ENCODE peak calls at places on chromosomes 2 and 18, in eight cellular contexts. One of them, this sample, is unnamed.

GRCh38 chr2:181183878-181184553 is 203.6 kb downstream of the UBE2E3 start:
- DNase-seq in A549: no peak
- DNase-seq in HepG2: no peak
- DNase-seq in IMR-90: no peak
- DNase-seq in breast epithelium: no peak
- DNase-seq in body of pancreas: no peak
- DNase-seq in right lobe of liver: no peak
- DNase-seq in transverse colon: no peak
- DNase-seq in this sample: no peak

GRCh38 chr18:63236990-63237389 is 82.6 kb downstream of the BCL2 start:
- DNase-seq in A549: no peak
- DNase-seq in HepG2: no peak
- DNase-seq in IMR-90: no peak
- DNase-seq in breast epithelium: no peak
- DNase-seq in body of pancreas: no peak
- DNase-seq in right lobe of liver: no peak
- DNase-seq in transverse colon: peak; percentile 35
- DNase-seq in this sample: peak; percentile 78

GRCh38 chr2:72146357-72147302 is 1.0 kb downstream of the CYP26B1 start:
- DNase-seq in A549: no peak
- DNase-seq in HepG2: no peak
- DNase-seq in IMR-90: no peak
- DNase-seq in breast epithelium: peak; percentile 49
- DNase-seq in body of pancreas: peak; percentile 1
- DNase-seq in right lobe of liver: no peak
- DNase-seq in transverse colon: no peak
- DNase-seq in this sample: no peak

GRCh38 chr2:231710751-231711676 is 2.7 kb downstream of the PTMA start:
- DNase-seq in A549: no peak
- DNase-seq in HepG2: no peak
- DNase-seq in IMR-90: no peak
- DNase-seq in breast epithelium: no peak
- DNase-seq in body of pancreas: no peak
- DNase-seq in right lobe of liver: peak; percentile 48
- DNase-seq in transverse colon: peak; percentile 54
- DNase-seq in this sample: peak; percentile 50

GRCh38 chr2:48946444-48947048 is 191.0 kb upstream of the LHCGR start:
- DNase-seq in A549: peak; percentile 53
- DNase-seq in HepG2: peak; percentile 62
- DNase-seq in IMR-90: peak; percentile 43
- DNase-seq in breast epithelium: no peak
- DNase-seq in body of pancreas: peak; percentile 43
- DNase-seq in right lobe of liver: no peak
- DNase-seq in transverse colon: peak; percentile 20
- DNase-seq in this sample: peak; percentile 51

GRCh38 chr2:215324811-215325210 is 13.0 kb downstream of the ATIC start:
- DNase-seq in A549: no peak
- DNase-seq in HepG2: no peak
- DNase-seq in IMR-90: no peak
- DNase-seq in breast epithelium: no peak
- DNase-seq in body of pancreas: no peak
- DNase-seq in right lobe of liver: no peak
- DNase-seq in transverse colon: no peak
- DNase-seq in this sample: no peak

GRCh38 chr2:236988690-236989639 is 96.7 kb upstream of the COPS8 start:
- DNase-seq in A549: no peak
- DNase-seq in HepG2: peak; percentile 29
- DNase-seq in IMR-90: no peak
- DNase-seq in breast epithelium: peak; percentile 66
- DNase-seq in body of pancreas: peak; percentile 75
- DNase-seq in right lobe of liver: peak; percentile 78
- DNase-seq in transverse colon: peak; percentile 43
- DNase-seq in this sample: peak; percentile 68

GRCh38 chr2:122322815-122323214 is 567.4 kb downstream of the TSN start:
- DNase-seq in A549: no peak
- DNase-seq in HepG2: no peak
- DNase-seq in IMR-90: no peak
- DNase-seq in breast epithelium: no peak
- DNase-seq in body of pancreas: no peak
- DNase-seq in right lobe of liver: no peak
- DNase-seq in transverse colon: no peak
- DNase-seq in this sample: no peak

GRCh38 chr2:95276244-95276887 is 2.1 kb downstream of the PROM2 start:
- DNase-seq in A549: no peak
- DNase-seq in HepG2: no peak
- DNase-seq in IMR-90: no peak
- DNase-seq in breast epithelium: peak; percentile 31
- DNase-seq in body of pancreas: peak; percentile 1
- DNase-seq in right lobe of liver: peak; percentile 8
- DNase-seq in transverse colon: no peak
- DNase-seq in this sample: no peak

GRCh38 chr2:25227576-25227975 is 59.2 kb upstream of the POMC start:
- DNase-seq in A549: no peak
- DNase-seq in HepG2: no peak
- DNase-seq in IMR-90: no peak
- DNase-seq in breast epithelium: no peak
- DNase-seq in body of pancreas: no peak
- DNase-seq in right lobe of liver: no peak
- DNase-seq in transverse colon: no peak
- DNase-seq in this sample: no peak

GRCh38 chr18:70491734-70492348 is 203.0 kb downstream of the SOCS6 start:
- DNase-seq in A549: peak; percentile 61
- DNase-seq in HepG2: peak; percentile 59
- DNase-seq in IMR-90: peak; percentile 32
- DNase-seq in breast epithelium: no peak
- DNase-seq in body of pancreas: peak; percentile 63
- DNase-seq in right lobe of liver: peak; percentile 59
- DNase-seq in transverse colon: peak; percentile 72
- DNase-seq in this sample: peak; percentile 86

GRCh38 chr18:75923169-75923568 is 495.7 kb upstream of the SMIM21 start:
- DNase-seq in A549: peak; percentile 65
- DNase-seq in HepG2: no peak
- DNase-seq in IMR-90: peak; percentile 1
- DNase-seq in breast epithelium: peak; percentile 71
- DNase-seq in body of pancreas: peak; percentile 89
- DNase-seq in right lobe of liver: no peak
- DNase-seq in transverse colon: peak; percentile 26
- DNase-seq in this sample: peak; percentile 29

GRCh38 chr2:128638741-128639477 is 320.2 kb upstream of the HS6ST1 start:
- DNase-seq in A549: no peak
- DNase-seq in HepG2: no peak
- DNase-seq in IMR-90: no peak
- DNase-seq in breast epithelium: peak; percentile 6
- DNase-seq in body of pancreas: no peak
- DNase-seq in right lobe of liver: no peak
- DNase-seq in transverse colon: no peak
- DNase-seq in this sample: peak; percentile 7

GRCh38 chr2:128636802-128637147 is 318.1 kb upstream of the HS6ST1 start:
- DNase-seq in A549: no peak
- DNase-seq in HepG2: no peak
- DNase-seq in IMR-90: no peak
- DNase-seq in breast epithelium: peak; percentile 17
- DNase-seq in body of pancreas: no peak
- DNase-seq in right lobe of liver: no peak
- DNase-seq in transverse colon: no peak
- DNase-seq in this sample: peak; percentile 11

GRCh38 chr2:128637481-128638155 is 318.9 kb upstream of the HS6ST1 start:
- DNase-seq in A549: no peak
- DNase-seq in HepG2: no peak
- DNase-seq in IMR-90: no peak
- DNase-seq in breast epithelium: peak; percentile 6
- DNase-seq in body of pancreas: no peak
- DNase-seq in right lobe of liver: no peak
- DNase-seq in transverse colon: no peak
- DNase-seq in this sample: peak; percentile 7

GRCh38 chr2:128639693-128640092 is 321.0 kb upstream of the HS6ST1 start:
- DNase-seq in A549: no peak
- DNase-seq in HepG2: no peak
- DNase-seq in IMR-90: no peak
- DNase-seq in breast epithelium: peak; percentile 28
- DNase-seq in body of pancreas: no peak
- DNase-seq in right lobe of liver: no peak
- DNase-seq in transverse colon: no peak
- DNase-seq in this sample: peak; percentile 8

DNA sequence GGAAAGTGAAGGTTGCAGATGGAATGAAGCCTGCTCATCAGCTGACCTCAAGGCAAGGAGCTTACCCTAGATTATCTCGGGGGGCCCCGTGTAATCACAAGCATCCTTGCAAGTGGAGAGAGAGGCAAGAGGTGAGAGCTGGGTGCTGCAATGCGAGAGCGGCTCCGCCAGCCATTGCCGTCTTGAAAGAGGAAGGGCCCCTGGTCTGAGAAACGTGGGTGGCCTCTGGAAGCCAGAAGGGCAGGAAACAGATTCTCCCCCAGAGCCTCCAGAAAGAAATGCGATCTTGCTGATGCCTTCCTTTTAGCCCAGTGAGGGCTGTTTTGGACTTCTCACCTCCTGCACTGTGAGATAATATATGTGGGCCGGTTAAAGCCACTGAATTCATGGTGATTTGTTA is 319.6 kb upstream of the HS6ST1 start:
- DNase-seq in A549: no peak
- DNase-seq in HepG2: no peak
- DNase-seq in IMR-90: no peak
- DNase-seq in breast epithelium: peak; percentile 33
- DNase-seq in body of pancreas: peak; percentile 17
- DNase-seq in right lobe of liver: no peak
- DNase-seq in transverse colon: no peak
- DNase-seq in this sample: peak; percentile 12
- H3K4me3 ChIP-seq in A549: no peak overlapping the region
- H3K4me3 ChIP-seq in HepG2: no peak overlapping the region
- H3K4me3 ChIP-seq in IMR-90: no peak overlapping the region
- H3K4me3 ChIP-seq in breast epithelium: no peak overlapping the region
- H3K4me3 ChIP-seq in body of pancreas: no peak overlapping the region
- H3K4me3 ChIP-seq in right lobe of liver: no peak overlapping the region
- H3K4me3 ChIP-seq in transverse colon: no peak overlapping the region
- H3K4me3 ChIP-seq in this sample: no peak overlapping the region

DNA sequence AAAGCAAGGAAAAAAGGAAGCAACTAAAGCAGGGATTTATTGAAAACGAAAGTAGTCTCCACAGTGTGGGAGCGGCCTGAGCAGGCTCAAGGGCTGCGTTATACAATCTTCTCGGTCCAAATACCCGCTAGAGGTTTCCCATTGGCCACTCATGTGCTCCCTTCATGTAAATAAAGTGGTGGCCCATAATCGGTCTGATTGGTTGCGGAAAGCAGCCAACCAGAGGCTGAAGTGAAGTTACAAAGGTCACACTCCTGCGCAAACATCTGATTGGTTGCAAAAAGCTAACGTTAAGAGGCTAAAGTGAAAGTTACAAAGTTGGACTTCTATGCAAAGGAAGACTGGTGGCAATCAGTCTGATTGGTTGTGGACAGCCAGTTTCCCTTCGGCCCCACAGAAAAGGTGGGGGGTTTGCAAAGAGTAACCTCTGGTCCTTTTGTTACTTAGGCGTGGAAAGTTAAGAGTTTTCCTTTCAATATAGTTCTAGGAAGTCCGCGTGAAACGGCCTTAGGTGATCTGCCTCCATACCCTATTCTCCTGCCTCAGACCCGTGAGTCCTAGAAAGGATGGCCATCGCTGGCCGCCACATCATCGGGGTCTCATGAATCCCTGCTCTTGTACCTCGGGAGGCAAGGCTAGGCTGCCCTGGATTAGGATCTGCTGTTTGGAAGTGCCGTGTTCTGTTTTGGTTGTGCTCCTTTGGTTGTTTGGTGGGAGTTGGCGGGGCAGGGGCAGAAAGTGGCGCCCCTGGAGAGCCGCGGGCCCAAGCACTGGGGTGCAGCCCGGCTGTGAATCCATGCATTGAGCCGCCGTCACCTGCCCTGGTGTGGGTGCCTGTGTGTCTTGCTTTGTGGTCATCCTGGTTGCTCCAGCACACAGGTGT is 80.4 kb upstream of the LDLRAD4 start:
- DNase-seq in A549: peak; percentile 70
- DNase-seq in HepG2: peak; percentile 99
- DNase-seq in IMR-90: peak; percentile 8
- DNase-seq in breast epithelium: no peak
- DNase-seq in body of pancreas: peak; percentile 82
- DNase-seq in right lobe of liver: peak; percentile 79
- DNase-seq in transverse colon: peak; percentile 89
- DNase-seq in this sample: peak; percentile 87
- TF ChIP-seq POLR2A in A549: no peak
- TF ChIP-seq POLR2A in HepG2: peak; percentile 83
- TF ChIP-seq POLR2A in IMR-90: no peak
- TF ChIP-seq POLR2A in breast epithelium: no peak
- TF ChIP-seq POLR2A in body of pancreas: no peak
- TF ChIP-seq POLR2A in right lobe of liver: peak; percentile 93
- TF ChIP-seq POLR2A in transverse colon: peak; percentile 26
- TF ChIP-seq POLR2A in this sample: no peak

GRCh38 chr2:150572961-150573395 is 85.5 kb upstream of the RND3 start:
- DNase-seq in A549: no peak
- DNase-seq in HepG2: no peak
- DNase-seq in IMR-90: no peak
- DNase-seq in breast epithelium: no peak
- DNase-seq in body of pancreas: no peak
- DNase-seq in right lobe of liver: no peak
- DNase-seq in transverse colon: no peak
- DNase-seq in this sample: no peak

GRCh38 chr2:150570712-150571111 is 83.2 kb upstream of the RND3 start:
- DNase-seq in A549: peak; percentile 68
- DNase-seq in HepG2: no peak
- DNase-seq in IMR-90: peak; percentile 96
- DNase-seq in breast epithelium: no peak
- DNase-seq in body of pancreas: no peak
- DNase-seq in right lobe of liver: no peak
- DNase-seq in transverse colon: no peak
- DNase-seq in this sample: no peak

GRCh38 chr2:150569761-150570160 is 82.3 kb upstream of the RND3 start:
- DNase-seq in A549: no peak
- DNase-seq in HepG2: no peak
- DNase-seq in IMR-90: no peak
- DNase-seq in breast epithelium: no peak
- DNase-seq in body of pancreas: no peak
- DNase-seq in right lobe of liver: no peak
- DNase-seq in transverse colon: no peak
- DNase-seq in this sample: no peak

GRCh38 chr2:150571121-150571520 is 83.7 kb upstream of the RND3 start:
- DNase-seq in A549: no peak
- DNase-seq in HepG2: no peak
- DNase-seq in IMR-90: no peak
- DNase-seq in breast epithelium: no peak
- DNase-seq in body of pancreas: no peak
- DNase-seq in right lobe of liver: no peak
- DNase-seq in transverse colon: no peak
- DNase-seq in this sample: no peak

GRCh38 chr2:150572194-150572766 is 84.8 kb upstream of the RND3 start:
- DNase-seq in A549: no peak
- DNase-seq in HepG2: no peak
- DNase-seq in IMR-90: no peak
- DNase-seq in breast epithelium: no peak
- DNase-seq in body of pancreas: no peak
- DNase-seq in right lobe of liver: no peak
- DNase-seq in transverse colon: no peak
- DNase-seq in this sample: no peak
- TF ChIP-seq CTCF in A549: no peak
- TF ChIP-seq CTCF in HepG2: no peak
- TF ChIP-seq CTCF in IMR-90: no peak
- TF ChIP-seq CTCF in breast epithelium: no peak
- TF ChIP-seq CTCF in body of pancreas: no peak
- TF ChIP-seq CTCF in right lobe of liver: no peak
- TF ChIP-seq CTCF in transverse colon: no peak
- TF ChIP-seq CTCF in this sample: no peak

GRCh38 chr2:40395169-40396023 is 56.5 kb downstream of the SLC8A1 start:
- DNase-seq in A549: no peak
- DNase-seq in HepG2: no peak
- DNase-seq in IMR-90: no peak
- DNase-seq in breast epithelium: no peak
- DNase-seq in body of pancreas: no peak
- DNase-seq in right lobe of liver: no peak
- DNase-seq in transverse colon: no peak
- DNase-seq in this sample: no peak
- H3K4me3 ChIP-seq in A549: no peak overlapping the region
- H3K4me3 ChIP-seq in HepG2: no peak overlapping the region
- H3K4me3 ChIP-seq in IMR-90: no peak overlapping the region
- H3K4me3 ChIP-seq in breast epithelium: no peak overlapping the region
- H3K4me3 ChIP-seq in body of pancreas: no peak overlapping the region
- H3K4me3 ChIP-seq in right lobe of liver: no peak overlapping the region
- H3K4me3 ChIP-seq in transverse colon: no peak overlapping the region
- H3K4me3 ChIP-seq in this sample: no peak overlapping the region

This sample was measured in testis.